ENCODE peak calls at places on chromosomes 1 and 21, in six cellular contexts. R, Q, C, P, O and H are unnamed samples.

GRCh38 chr1:81314497-81314896 is 486.2 kb upstream of the ADGRL2 start:
- DNase-seq in P (no peak), C (no peak), O (no peak), Q (no peak), R (no peak), H (no peak)

GRCh38 chr21:16117851-16118592 is 388.2 kb downstream of the USP25 start:
- DNase-seq in P (no peak), Q (no peak), O (peak; percentile 94), C (no peak), R (peak; percentile 71), H (no peak)

GRCh38 chr1:169102567-169102966 is 3.9 kb upstream of the ATP1B1 start:
- DNase-seq in R (peak; percentile 59), O (peak; percentile 64), P (peak; percentile 38), C (no peak), Q (no peak), H (no peak)

GRCh38 chr1:94617957-94618739 is 76.6 kb upstream of the F3 start:
- DNase-seq in O (no peak), C (no peak), R (no peak), P (no peak), Q (no peak), H (no peak)

GRCh38 chr1:153192697-153193096 is 10.5 kb upstream of the LELP1 start:
- DNase-seq in C (no peak), P (no peak), O (peak; percentile 53), R (no peak), Q (no peak), H (no peak)

GRCh38 chr1:155320661-155321576 is at the start of gene RUSC1:
- DNase-seq in O (peak; percentile 58), Q (peak; percentile 75), R (no peak), P (peak; percentile 88), C (peak; percentile 90), H (no peak)

GRCh38 chr1:5989731-5990271 is 2.4 kb downstream of the NPHP4 start:
- DNase-seq in Q (no peak), R (no peak), P (no peak), C (no peak), O (no peak), H (no peak)

GRCh38 chr21:46122758-46123683 is 25.1 kb downstream of the COL6A2 start:
- DNase-seq in Q (no peak), R (no peak), C (no peak), P (peak; percentile 1), O (no peak), H (peak; percentile 54)

GRCh38 chr1:231590453-231591198 is 36.0 kb upstream of the DISC1 start:
- DNase-seq in O (peak; percentile 72), P (peak; percentile 49), Q (peak; percentile 29), R (peak; percentile 49), C (no peak), H (no peak)

GRCh38 chr1:247681288-247681897 is 1.9 kb upstream of the OR13G1 start:
- DNase-seq in P (peak; percentile 5), Q (no peak), R (no peak), C (no peak), O (peak; percentile 31), H (no peak)

GRCh38 chr1:110135268-110136065 is 14.8 kb upstream of the SLC6A17 start:
- DNase-seq in O (no peak), Q (no peak), R (no peak), C (no peak), P (no peak), H (no peak)

GRCh38 chr1:186282466-186282865 is 92.6 kb downstream of the TPR start:
- DNase-seq in P (no peak), C (no peak), Q (no peak), R (no peak), O (no peak), H (no peak)

GRCh38 chr1:25017436-25018109 is 87.5 kb upstream of the RUNX3 start:
- DNase-seq in R (no peak), P (no peak), C (no peak), Q (no peak), O (no peak), H (no peak)

GRCh38 chr1:205664399-205665108 is 15.8 kb downstream of the SLC45A3 start:
- DNase-seq in P (no peak), O (peak; percentile 67), R (no peak), C (no peak), Q (no peak), H (no peak)

GRCh38 chr21:39082656-39083376 is 100.4 kb downstream of the PSMG1 start:
- DNase-seq in Q (no peak), O (peak; percentile 64), R (no peak), C (no peak), P (no peak), H (no peak)

GRCh38 chr1:181178241-181178640 is 89.7 kb downstream of the IER5 start:
- DNase-seq in C (peak; percentile 52), P (no peak), R (no peak), O (no peak), Q (no peak), H (no peak)

GRCh38 chr1:74641876-74642275 is 31.7 kb downstream of the ERICH3 start:
- DNase-seq in O (peak; percentile 12), Q (no peak), C (no peak), P (no peak), R (no peak), H (no peak)

GRCh38 chr1:232664844-232665777 is 35.2 kb upstream of the SIPA1L2 start:
- DNase-seq in P (no peak), Q (no peak), C (no peak), R (no peak), O (no peak), H (no peak)

GRCh38 chr1:223759273-223759672 is 46.9 kb downstream of the CAPN2 start:
- DNase-seq in O (no peak), Q (no peak), C (no peak), R (no peak), P (no peak), H (no peak)

GRCh38 chr1:29326123-29326522 is 89.8 kb downstream of the PTPRU start:
- DNase-seq in R (no peak), Q (no peak), P (no peak), C (no peak), O (no peak), H (no peak)

GRCh38 chr1:10874351-10874750 is 77.9 kb upstream of the CASZ1 start:
- DNase-seq in R (no peak), P (no peak), Q (no peak), O (no peak), C (no peak), H (no peak)

GRCh38 chr1:30844631-30845030 is 63.9 kb downstream of the SDC3 start:
- DNase-seq in C (no peak), R (no peak), P (no peak), Q (no peak), O (no peak), H (no peak)

GRCh38 chr1:25022361-25023189 is 92.5 kb upstream of the RUNX3 start:
- DNase-seq in Q (peak; percentile 96), R (peak; percentile 62), O (peak; percentile 63), C (no peak), P (peak; percentile 41), H (peak; percentile 94)

GRCh38 chr1:18565321-18565720 is 65.3 kb upstream of the PAX7 start:
- DNase-seq in P (no peak), R (no peak), C (no peak), O (no peak), Q (no peak), H (no peak)

GRCh38 chr1:68120136-68120791 is 69.8 kb upstream of the DIRAS3 start:
- DNase-seq in C (no peak), P (peak; percentile 63), O (peak; percentile 73), R (peak; percentile 74), Q (peak; percentile 20), H (no peak)

GRCh38 chr1:26580116-26580515 is 50.6 kb downstream of the RPS6KA1 start:
- DNase-seq in C (no peak), Q (no peak), R (no peak), P (no peak), O (no peak), H (no peak)

DNA sequence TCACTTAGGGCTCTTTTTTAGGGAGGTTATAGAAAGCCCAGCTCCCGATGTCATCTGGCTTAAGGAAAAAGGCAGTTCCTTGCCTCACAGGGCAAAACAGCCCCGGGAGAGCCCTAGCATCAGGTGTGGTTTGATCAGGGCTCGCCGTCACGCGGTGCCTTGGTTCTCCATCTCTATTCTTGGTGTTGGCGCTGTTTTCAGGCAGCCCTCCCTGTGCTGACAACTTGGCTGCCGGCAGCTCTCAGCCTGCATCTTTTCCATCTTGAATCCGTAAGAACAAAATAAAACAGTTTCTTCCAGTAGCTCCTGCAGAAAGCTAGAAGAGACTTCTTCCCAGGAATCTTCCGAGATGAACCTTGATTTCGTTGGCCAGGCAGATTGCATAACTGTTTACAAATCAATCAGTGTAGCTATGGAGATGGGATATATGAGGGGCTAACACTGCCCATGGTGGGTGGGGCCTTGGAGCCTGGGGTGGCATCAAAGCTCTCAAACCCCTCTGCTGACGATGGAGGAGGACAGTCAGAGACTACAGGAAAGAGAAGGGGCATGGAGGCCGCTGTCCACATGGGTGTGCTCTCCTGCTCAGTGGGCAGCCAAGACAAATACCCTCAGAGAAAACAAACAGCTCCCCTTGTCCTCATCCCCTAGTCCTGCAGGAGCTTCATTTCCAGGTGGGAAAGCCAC is 370.7 kb upstream of the C1orf174 start:
- DNase-seq in Q (no peak), C (no peak), P (no peak), R (no peak), O (no peak), H (no peak)
- TF ChIP-seq CTCF in Q (no peak), C (no peak), P (no peak), R (no peak), O (no peak), H (no peak)

GRCh38 chr1:171716620-171717019 is 25.2 kb downstream of the VAMP4 start:
- DNase-seq in R (no peak), Q (no peak), C (no peak), P (no peak), O (peak; percentile 62), H (no peak)

GRCh38 chr1:171717080-171717479 is 24.8 kb downstream of the VAMP4 start:
- DNase-seq in P (no peak), O (peak; percentile 10), Q (no peak), C (no peak), R (no peak), H (no peak)

GRCh38 chr1:171711643-171712042 is 30.2 kb downstream of the VAMP4 start:
- DNase-seq in C (no peak), Q (no peak), R (no peak), P (no peak), O (no peak), H (no peak)

GRCh38 chr1:171715813-171716251 is 26.0 kb downstream of the VAMP4 start:
- DNase-seq in C (no peak), R (no peak), O (peak; percentile 23), Q (no peak), P (no peak), H (no peak)

GRCh38 chr1:171712341-171712740 is 29.5 kb downstream of the VAMP4 start:
- DNase-seq in P (no peak), O (no peak), R (no peak), Q (no peak), C (no peak), H (no peak)
- TF ChIP-seq CTCF in P (no peak), O (no peak), R (no peak), Q (no peak), C (no peak), H (no peak)

GRCh38 chr1:204529371-204529895 is 13.2 kb downstream of the MDM4 start:
- DNase-seq in Q (no peak), P (no peak), O (no peak), C (no peak), R (no peak), H (no peak)
- TF ChIP-seq CTCF in Q (no peak), P (no peak), O (no peak), C (no peak), R (no peak), H (peak; percentile 10)

DNA sequence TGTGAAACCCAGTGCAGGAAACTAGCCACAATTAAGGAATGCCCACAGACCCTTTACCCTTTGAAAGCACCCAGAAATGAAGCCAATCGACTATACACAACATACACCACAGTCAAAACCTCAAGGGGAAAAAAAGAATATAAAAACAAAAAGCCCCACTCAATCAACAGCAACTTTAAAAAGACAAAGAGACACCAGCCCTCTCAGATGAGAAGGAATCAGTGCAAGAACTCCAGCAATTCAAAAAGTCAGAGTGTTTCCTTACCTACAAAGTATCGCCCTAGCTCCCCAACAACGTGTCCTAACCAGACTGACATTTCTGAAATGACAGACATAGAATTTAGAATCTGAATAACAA is 147.7 kb downstream of the CHD1L start:
- DNase-seq in C (no peak), O (no peak), P (no peak), Q (no peak), R (no peak), H (no peak)
- TF ChIP-seq CTCF in C (no peak), O (no peak), P (no peak), Q (no peak), R (no peak), H (no peak)